ENCODE peak calls at places on chromosomes 7 and 10, in seven cellular contexts. R is transverse colon, P is sigmoid colon, X is H1, H is A549, O is suprapubic skin, A is ovary. N is an unnamed sample.

GRCh38 chr7:49417034-49417433 is 356.4 kb upstream of the VWC2 start:
- DNase-seq in A (no peak), R (no peak), H (no peak), O (no peak), P (no peak), X (no peak), N (no peak)

GRCh38 chr10:26215923-26216576 is 524 bp upstream of the GAD2 start:
- DNase-seq in X (peak; percentile 87), H (peak; percentile 25), P (no peak), O (no peak), A (no peak), R (no peak), N (peak; percentile 82)

GRCh38 chr7:83413831-83414230 is 235.1 kb downstream of the SEMA3E start:
- DNase-seq in R (no peak), P (no peak), X (no peak), A (no peak), H (no peak), O (no peak), N (no peak)

GRCh38 chr7:127995157-127995865 is 35.9 kb downstream of the LRRC4 start:
- DNase-seq in R (no peak), X (no peak), A (no peak), O (no peak), P (no peak), H (no peak), N (no peak)

GRCh38 chr7:66740302-66740979 is at the start of gene RABGEF1:
- DNase-seq in O (peak; percentile 99), A (peak; percentile 98), R (peak; percentile 99), P (peak; percentile 99), X (peak; percentile 98), H (peak; percentile 94), N (peak; percentile 97)

GRCh38 chr7:5362466-5362865 is 61.2 kb downstream of the TNRC18 start:
- DNase-seq in P (no peak), A (no peak), R (no peak), X (no peak), O (no peak), H (no peak), N (no peak)

GRCh38 chr10:19531324-19531723 is 284.9 kb upstream of the PLXDC2 start:
- DNase-seq in X (no peak), A (no peak), O (no peak), R (no peak), H (no peak), P (no peak), N (no peak)

GRCh38 chr10:44310762-44311562 is 73.9 kb downstream of the CXCL12 start:
- DNase-seq in O (peak; percentile 84), A (peak; percentile 86), P (peak; percentile 94), R (peak; percentile 84), H (peak; percentile 35), X (peak; percentile 94), N (peak; percentile 97)

GRCh38 chr7:134203186-134203889 is 76.2 kb downstream of the LRGUK start:
- DNase-seq in A (no peak), X (no peak), H (no peak), O (no peak), R (no peak), P (no peak), N (no peak)

GRCh38 chr7:134693256-134693655 is 46.6 kb downstream of the BPGM start:
- DNase-seq in P (no peak), H (no peak), A (peak; percentile 78), R (no peak), X (no peak), O (no peak), N (no peak)

GRCh38 chr10:130689743-130690626 is 553.8 kb downstream of the GLRX3 start:
- DNase-seq in O (no peak), R (no peak), X (no peak), H (no peak), P (no peak), A (no peak), N (no peak)

GRCh38 chr7:128869138-128869943 is 6.7 kb downstream of the ATP6V1F start:
- DNase-seq in O (no peak), X (peak; percentile 81), H (no peak), R (peak; percentile 74), P (peak; percentile 84), A (peak; percentile 36), N (peak; percentile 38)

GRCh38 chr10:68561804-68562649 is 1.9 kb downstream of the TET1 start:
- DNase-seq in P (no peak), A (peak; percentile 36), H (no peak), O (no peak), R (peak; percentile 9), X (peak; percentile 68), N (peak; percentile 74)

GRCh38 chr7:24721378-24722030 is 35.8 kb downstream of the GSDME start:
- DNase-seq in H (no peak), P (no peak), R (no peak), O (no peak), X (peak; percentile 45), A (no peak), N (no peak)

GRCh38 chr7:99557940-99558305 is 519 bp upstream of the ZNF655 start:
- DNase-seq in A (no peak), X (no peak), O (no peak), H (no peak), R (no peak), P (no peak), N (no peak)

GRCh38 chr7:25595931-25596330 is 367.6 kb upstream of the NPVF start:
- DNase-seq in R (no peak), X (no peak), O (no peak), H (no peak), A (no peak), P (no peak), N (no peak)

GRCh38 chr10:70090951-70091350 is 38.3 kb downstream of the MACROH2A2 start:
- DNase-seq in X (no peak), R (no peak), O (no peak), P (no peak), A (no peak), H (no peak), N (no peak)
- TF ChIP-seq POLR2A in X (no peak), R (no peak), O (no peak), P (no peak), A (no peak), H (no peak), N (no peak)

GRCh38 chr7:33494473-33494872 is 365.1 kb downstream of the BBS9 start:
- DNase-seq in A (no peak), R (no peak), H (no peak), O (no peak), X (no peak), P (no peak), N (no peak)
- H3K4me3 ChIP-seq in A (no peak overlapping the region), R (no peak overlapping the region), H (no peak overlapping the region), O (no peak overlapping the region), X (peak overlapping the region; percentile 11), P (no peak overlapping the region), N (no peak overlapping the region)

GRCh38 chr7:100839361-100839760 is 12.0 kb upstream of the EPHB4 start:
- DNase-seq in A (no peak), R (no peak), O (no peak), P (no peak), X (no peak), H (no peak), N (no peak)
- TF ChIP-seq EP300 in A (no peak), R (no peak), O (no peak), P (no peak), X (no peak), H (no peak), N (no peak)

DNA sequence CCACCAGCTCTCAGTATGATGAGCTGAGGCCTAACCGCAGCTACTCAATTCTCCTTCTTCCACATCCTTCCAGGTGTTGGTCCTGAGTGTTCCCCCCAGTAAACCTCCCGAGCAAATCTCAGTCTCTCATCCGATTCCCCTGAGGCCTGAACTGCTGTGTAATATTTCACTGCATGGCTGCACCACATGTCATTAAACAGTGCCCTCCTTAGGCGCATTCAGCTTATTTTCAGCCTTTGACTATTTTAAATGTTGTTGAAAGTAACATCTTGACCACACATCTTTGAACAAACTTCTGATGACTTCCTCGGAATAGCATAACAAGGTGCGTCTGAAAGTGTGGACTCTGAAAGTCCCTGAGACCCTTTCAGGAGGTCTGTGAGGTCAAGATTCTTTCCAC is 62.8 kb upstream of the NPS start:
- DNase-seq in X (no peak), H (no peak), O (no peak), A (no peak), P (no peak), R (no peak), N (no peak)
- TF ChIP-seq POLR2A in X (no peak), H (no peak), O (no peak), A (no peak), P (no peak), R (no peak), N (no peak)

GRCh38 chr7:43058271-43059066 is 54.0 kb upstream of the HECW1 start:
- DNase-seq in A (no peak), H (no peak), R (no peak), O (no peak), X (no peak), P (no peak), N (no peak)
- H3K4me3 ChIP-seq in A (no peak overlapping the region), H (peak overlapping the region; percentile 45), R (no peak overlapping the region), O (peak overlapping the region; percentile 29), X (peak overlapping the region; percentile 19), P (no peak overlapping the region), N (no peak overlapping the region)

GRCh38 chr10:4980793-4981192 is 17.6 kb downstream of the AKR1C1 start:
- DNase-seq in X (no peak), O (no peak), R (no peak), A (no peak), P (no peak), H (no peak), N (no peak)

GRCh38 chr10:4982764-4983226 is 19.6 kb downstream of the AKR1C1 start:
- DNase-seq in H (no peak), X (no peak), R (no peak), P (no peak), O (no peak), A (no peak), N (no peak)

GRCh38 chr10:4984223-4984622 is 19.4 kb downstream of the AKR1C2 start:
- DNase-seq in P (no peak), A (no peak), R (no peak), O (no peak), X (no peak), H (no peak), N (no peak)

GRCh38 chr10:4983615-4984216 is 19.9 kb downstream of the AKR1C2 start:
- DNase-seq in O (no peak), R (no peak), X (no peak), A (no peak), P (no peak), H (no peak), N (no peak)

GRCh38 chr10:4981722-4982471 is 18.7 kb downstream of the AKR1C1 start:
- DNase-seq in P (no peak), R (peak; percentile 51), O (no peak), A (peak; percentile 52), H (no peak), X (peak; percentile 47), N (no peak)
- TF ChIP-seq EP300 in P (no peak), R (no peak), O (no peak), A (no peak), H (no peak), X (no peak), N (no peak)